ENCODE peak calls at places on chromosomes 6 and 20, in nine cellular contexts. Y is colonic mucosa; C is pons; J is GM12878; A is activated naive CD4-positive, alpha-beta T cell treated with anti-CD3 and anti-CD28 coated beads, Interleukin-2, amount 10 ng/mL, durations not matched to agents 7 days and 5 days; X is NCI-H1048; R is iPS DF 6.9; L is HCT116; H is MCF 10A. M is an unnamed sample.
A peak's percentile ranks its signal among the peaks of the same experiment; 100 is the strongest.

GRCh38 chr20:64160118-64160517 is 4.1 kb upstream of the MYT1 start:
- DNase-seq in Y (no peak), C (no peak), J (no peak), A (no peak), X (no peak), R (no peak), L (no peak), H (no peak), M (no peak)

GRCh38 chr6:2004888-2005287 is 240.5 kb downstream of the GMDS start:
- DNase-seq in Y (no peak), C (no peak), J (no peak), A (no peak), X (no peak), R (no peak), L (no peak), H (no peak), M (no peak)

GRCh38 chr20:63736893-63737689 is 627 bp downstream of the LIME1 start:
- DNase-seq in Y (peak; percentile 40), C (no peak), J (no peak), A (peak; percentile 77), X (no peak), R (no peak), L (no peak), H (no peak), M (no peak)

GRCh38 chr20:63381781-63382431 is 20.8 kb upstream of the CHRNA4 start:
- DNase-seq in Y (no peak), C (no peak), J (no peak), A (peak; percentile 47), X (no peak), R (no peak), L (no peak), H (peak; percentile 13), M (no peak)

GRCh38 chr6:44064089-44064947 is 62.9 kb downstream of the MRPL14 start:
- DNase-seq in Y (no peak), C (no peak), J (no peak), A (no peak), X (no peak), R (no peak), L (no peak), H (peak; percentile 91), M (peak; percentile 77)

GRCh38 chr20:52312131-52312729 is 120.7 kb upstream of the ZFP64 start:
- DNase-seq in Y (peak; percentile 34), C (peak; percentile 66), J (peak; percentile 7), A (peak; percentile 70), X (no peak), R (peak; percentile 47), L (peak; percentile 54), H (peak; percentile 67), M (peak; percentile 35)

GRCh38 chr20:7841967-7842301 is 98.3 kb downstream of the HAO1 start:
- DNase-seq in Y (no peak), C (peak; percentile 17), J (no peak), A (no peak), X (no peak), R (no peak), L (no peak), H (peak; percentile 95), M (no peak)

GRCh38 chr6:55528624-55529023 is 50.4 kb downstream of the HMGCLL1 start:
- DNase-seq in Y (peak; percentile 18), C (no peak), J (peak; percentile 5), A (no peak), X (no peak), R (peak; percentile 35), L (peak; percentile 51), H (peak; percentile 45), M (peak; percentile 46)

GRCh38 chr6:41769376-41769775 is 10.3 kb downstream of the FRS3 start:
- DNase-seq in Y (no peak), C (no peak), J (no peak), A (no peak), X (no peak), R (no peak), L (no peak), H (no peak), M (no peak)

GRCh38 chr6:111743859-111744692 is 129.2 kb downstream of the FYN start:
- DNase-seq in Y (no peak), C (peak; percentile 92), J (no peak), A (no peak), X (no peak), R (no peak), L (no peak), H (no peak), M (no peak)

GRCh38 chr6:9161731-9162130 is 726.4 kb upstream of the SLC35B3 start:
- DNase-seq in Y (no peak), C (no peak), J (no peak), A (no peak), X (no peak), R (no peak), L (no peak), H (no peak), M (no peak)

GRCh38 chr6:50899306-50899840 is 80.7 kb downstream of the TFAP2B start:
- DNase-seq in Y (no peak), C (no peak), J (no peak), A (no peak), X (no peak), R (no peak), L (no peak), H (peak; percentile 27), M (no peak)

GRCh38 chr20:40634891-40635290 is 54.1 kb downstream of the MAFB start:
- DNase-seq in Y (no peak), C (no peak), J (no peak), A (no peak), X (no peak), R (no peak), L (no peak), H (no peak), M (no peak)

GRCh38 chr20:16707674-16708073 is 22.2 kb upstream of the SNRPB2 start:
- DNase-seq in Y (no peak), C (no peak), J (no peak), A (no peak), X (no peak), R (no peak), L (no peak), H (no peak), M (no peak)

GRCh38 chr6:128822271-128822670 is 60.7 kb upstream of the LAMA2 start:
- DNase-seq in Y (no peak), C (no peak), J (no peak), A (no peak), X (no peak), R (no peak), L (no peak), H (no peak), M (no peak)

M was measured in PC-9.